ENCODE peak calls at places on chromosomes 7 and 10, in six cellular contexts. J is left ventricle myocardium superior, I is body of pancreas, A is RWPE2, K is left cardiac atrium, P is HCT116. C is an unnamed sample.

GRCh38 chr10:16519908-16520861 is 1.5 kb downstream of the C1QL3 start:
- ATAC-seq in J (peak), I (no peak), A (peak), K (peak), P (no peak), C (no peak)

GRCh38 chr10:34203966-34204630 is 611.0 kb downstream of the PARD3 start:
- ATAC-seq in J (no peak), I (no peak), A (no peak), K (no peak), P (no peak), C (no peak)

GRCh38 chr10:3484306-3485187 is 300.5 kb downstream of the KLF6 start:
- ATAC-seq in J (peak), I (no peak), A (no peak), K (peak), P (no peak), C (no peak)

GRCh38 chr7:106512217-106512616 is 148.7 kb downstream of the CCDC71L start:
- ATAC-seq in J (no peak), I (no peak), A (no peak), K (no peak), P (no peak), C (no peak)

GRCh38 chr7:120273476-120273975 is 551 bp downstream of the KCND2 start:
- ATAC-seq in J (no peak), I (peak), A (peak), K (peak), P (no peak), C (no peak)

GRCh38 chr10:24193330-24193729 is 15.6 kb upstream of the KIAA1217 start:
- ATAC-seq in J (no peak), I (no peak), A (no peak), K (no peak), P (no peak), C (no peak)

GRCh38 chr7:100208911-100209408 is 10.8 kb upstream of the PVRIG start:
- ATAC-seq in J (no peak), I (peak), A (no peak), K (no peak), P (no peak), C (no peak)

GRCh38 chr7:40429821-40430220 is 295.0 kb downstream of the SUGCT start:
- ATAC-seq in J (no peak), I (no peak), A (no peak), K (no peak), P (no peak), C (no peak)

GRCh38 chr7:73968511-73968910 is 59.5 kb upstream of the ELN start:
- ATAC-seq in J (no peak), I (no peak), A (no peak), K (no peak), P (no peak), C (no peak)

GRCh38 chr10:131744356-131744755 is 156.5 kb upstream of the PPP2R2D start:
- ATAC-seq in J (no peak), I (no peak), A (no peak), K (no peak), P (no peak), C (no peak)

GRCh38 chr7:44348851-44349781 is 23.7 kb upstream of the CAMK2B start:
- ATAC-seq in J (peak), I (no peak), A (no peak), K (peak), P (no peak), C (peak)

GRCh38 chr10:5488272-5489161 is 10.9 kb downstream of the CALML5 start:
- ATAC-seq in J (peak), I (peak), A (peak), K (peak), P (peak), C (peak)